ENCODE peak calls at places on chromosomes 7 and 10, in six cellular contexts. F, B, E, L, U and O are unnamed samples.

GRCh38 chr10:22927661-22928403 is at the start of gene ARMC3:
- DNase-seq in E (peak), B (peak), L (peak), U (no peak), F (peak), O (peak)

GRCh38 chr10:95406651-95407280 is 116.0 kb upstream of the PDLIM1 start:
- DNase-seq in U (no peak), F (no peak), L (peak), B (peak), E (no peak), O (peak)

GRCh38 chr7:94080551-94080950 is 76.4 kb upstream of the BET1 start:
- DNase-seq in E (no peak), U (no peak), B (no peak), L (no peak), F (no peak), O (no peak)

GRCh38 chr7:139034855-139035587 is 821 bp downstream of the ZC3HAV1L start:
- DNase-seq in E (peak), L (peak), B (no peak), F (peak), U (peak), O (peak)

GRCh38 chr7:115218076-115218475 is 296.2 kb downstream of the MDFIC start:
- DNase-seq in B (no peak), L (no peak), F (no peak), E (no peak), U (no peak), O (no peak)

GRCh38 chr10:36494386-36494785 is 631.0 kb upstream of the ANKRD30A start:
- DNase-seq in F (peak), L (peak), E (peak), B (no peak), U (no peak), O (peak)

GRCh38 chr10:56633876-56634452 is 272.9 kb upstream of the ZWINT start:
- DNase-seq in E (no peak), B (no peak), U (no peak), F (no peak), L (no peak), O (no peak)

GRCh38 chr10:98528166-98528784 is 81.5 kb upstream of the HPS1 start:
- DNase-seq in L (no peak), E (no peak), F (peak), B (no peak), U (no peak), O (no peak)

GRCh38 chr10:91190388-91190870 is 30.0 kb upstream of the PCGF5 start:
- DNase-seq in B (no peak), F (peak), E (peak), U (no peak), L (peak), O (peak)

GRCh38 chr7:44274623-44274975 is 50.8 kb downstream of the CAMK2B start:
- DNase-seq in E (no peak), F (no peak), L (no peak), B (no peak), U (no peak), O (no peak)
- H3K4me3 ChIP-seq in E (no peak), F (no peak), L (no peak), B (no peak), U (no peak), O (no peak)

GRCh38 chr7:55066479-55066878 is 47.7 kb downstream of the EGFR start:
- DNase-seq in F (peak), U (no peak), E (peak), L (peak), B (peak), O (no peak)
- TF ChIP-seq CTCF in F (peak), U (no peak), E (no peak), L (no peak), B (no peak), O (no peak)

GRCh38 chr10:58667658-58668310 is 155.1 kb downstream of the BICC1 start:
- DNase-seq in L (no peak), F (peak), B (no peak), E (no peak), U (no peak), O (no peak)
- H3K4me3 ChIP-seq in L (no peak), F (no peak), B (no peak), E (no peak), U (no peak), O (no peak)

DNA sequence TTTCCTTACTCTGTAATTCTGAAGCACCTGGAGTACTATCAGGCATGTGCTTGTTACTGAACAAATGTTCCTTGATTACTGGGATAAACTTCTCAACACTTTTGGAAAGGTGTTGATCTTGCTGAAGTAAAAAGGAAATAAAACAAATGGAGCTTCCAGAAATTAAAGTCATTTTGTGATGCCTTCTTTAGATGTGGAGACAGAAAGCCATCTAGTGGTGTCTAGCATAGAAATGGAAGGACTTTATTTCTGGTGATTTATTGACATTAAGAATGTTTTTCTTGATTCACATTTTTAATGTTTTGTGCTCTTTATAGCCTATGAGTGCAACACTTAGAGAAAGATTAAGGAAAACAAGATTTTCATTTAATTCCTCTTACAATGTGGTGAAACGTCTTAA is 1.4 kb downstream of the SFR1 start:
- DNase-seq in F (peak), B (no peak), U (no peak), E (no peak), L (peak), O (peak)
- TF ChIP-seq CTCF in F (peak), B (no peak), U (peak), E (peak), L (peak), O (peak)

GRCh38 chr10:122461367-122461728 is at the start of gene HTRA1:
- DNase-seq in E (no peak), L (peak), B (peak), U (no peak), F (peak), O (peak)

GRCh38 chr10:122459586-122460273 is 1.6 kb upstream of the HTRA1 start:
- DNase-seq in L (peak), B (no peak), E (peak), F (peak), U (no peak), O (peak)

GRCh38 chr10:122461729-122462532 is 578 bp downstream of the HTRA1 start:
- DNase-seq in U (no peak), E (no peak), B (no peak), L (no peak), F (no peak), O (no peak)

GRCh38 chr10:122462533-122463465 is 1.4 kb downstream of the HTRA1 start:
- DNase-seq in E (peak), B (peak), U (no peak), F (peak), L (peak), O (peak)

GRCh38 chr10:122460891-122461293 is 461 bp upstream of the HTRA1 start:
- DNase-seq in U (no peak), L (no peak), F (no peak), B (no peak), E (no peak), O (no peak)
- H3K4me3 ChIP-seq in U (no peak), L (peak), F (peak), B (peak), E (peak), O (peak)

GRCh38 chr7:10128748-10129147 is 844.9 kb upstream of the PHF14 start:
- DNase-seq in L (no peak), F (no peak), U (no peak), E (no peak), B (no peak), O (no peak)
- TF ChIP-seq CTCF in L (no peak), F (no peak), U (no peak), E (peak), B (no peak), O (no peak)

DNA sequence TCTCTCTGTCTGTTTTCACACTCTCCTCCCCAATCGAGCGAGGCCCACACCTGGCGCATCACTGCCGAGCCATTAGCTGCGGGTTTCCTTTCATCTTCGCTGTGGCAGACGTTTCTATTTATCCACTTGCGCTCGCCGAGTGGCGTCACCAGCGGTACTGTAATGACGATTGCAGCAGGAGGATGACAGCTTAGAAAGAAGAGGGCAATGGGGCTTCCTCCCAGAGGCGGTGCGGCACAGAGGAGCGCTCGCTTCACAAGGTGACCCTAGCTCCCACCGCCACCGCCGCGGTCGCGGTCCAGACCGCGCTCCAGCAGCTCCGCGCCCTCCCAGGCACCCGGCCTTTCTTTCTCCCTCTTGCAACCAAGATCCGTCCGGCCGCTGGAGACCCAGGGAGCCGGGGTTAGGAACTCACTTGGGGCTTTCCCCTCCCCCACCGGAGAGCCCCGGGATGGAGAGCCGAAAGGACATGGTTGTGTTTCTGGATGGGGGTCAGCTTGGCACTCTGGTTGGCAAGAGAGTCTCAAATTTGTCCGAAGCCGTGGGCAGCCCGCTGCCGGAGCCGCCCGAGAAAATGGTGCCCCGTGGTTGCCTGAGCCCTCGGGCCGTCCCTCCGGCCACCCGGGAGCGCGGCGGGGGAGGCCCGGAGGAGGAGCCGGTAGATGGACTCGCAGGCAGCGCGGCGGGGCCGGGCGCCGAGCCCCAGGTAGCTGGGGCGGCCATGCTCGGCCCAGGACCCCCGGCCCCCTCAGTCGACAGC is at the start of gene EVX1:
- DNase-seq in B (no peak), U (no peak), E (no peak), F (no peak), L (peak), O (no peak)
- H3K4me3 ChIP-seq in B (peak), U (no peak), E (no peak), F (peak), L (no peak), O (no peak)